ENCODE peak calls at places on chromosome 19, in ten cellular contexts. G, W, F, Y, P, R, N, U, J and V are unnamed samples.

GRCh38 chr19:57099199-57099661 is 20.6 kb upstream of the USP29 start:
- DNase-seq in R (peak; percentile 65), N (peak; percentile 51), Y (no peak), G (peak; percentile 74), P (no peak), W (peak; percentile 20), U (no peak), F (no peak), J (no peak), V (no peak)

GRCh38 chr19:31289976-31290375 is 59.3 kb downstream of the TSHZ3 start:
- DNase-seq in Y (no peak), G (no peak), U (no peak), W (no peak), J (no peak), N (no peak), F (no peak), R (no peak), P (no peak), V (no peak)

GRCh38 chr19:15098505-15098904 is 8.7 kb upstream of the SYDE1 start:
- DNase-seq in Y (no peak), W (no peak), N (no peak), R (no peak), P (no peak), F (no peak), J (no peak), U (no peak), G (no peak), V (no peak)

GRCh38 chr19:55654833-55655647 is at the start of gene U2AF2:
- DNase-seq in W (peak; percentile 98), G (peak; percentile 93), J (peak; percentile 94), F (peak; percentile 88), U (peak; percentile 91), Y (no peak), N (peak; percentile 96), R (peak; percentile 95), P (peak; percentile 76), V (peak; percentile 65)

GRCh38 chr19:57566396-57567256 is 7.0 kb upstream of the ZNF550 start:
- DNase-seq in G (peak; percentile 60), R (no peak), J (no peak), F (no peak), Y (no peak), N (peak; percentile 49), U (peak; percentile 1), P (peak; percentile 18), W (no peak), V (peak; percentile 24)

GRCh38 chr19:18500820-18501219 is 21.1 kb downstream of the ELL start:
- DNase-seq in Y (no peak), N (no peak), R (no peak), J (no peak), F (no peak), W (no peak), G (no peak), U (no peak), P (no peak), V (no peak)

GRCh38 chr19:2478324-2478755 is 2.4 kb downstream of the GADD45B start:
- DNase-seq in N (peak; percentile 85), U (no peak), R (no peak), P (no peak), G (peak; percentile 78), J (no peak), W (peak; percentile 50), F (no peak), Y (no peak), V (peak; percentile 66)

GRCh38 chr19:5952193-5953033 is 25.5 kb downstream of the RANBP3 start:
- DNase-seq in G (no peak), R (no peak), Y (no peak), F (peak; percentile 32), W (no peak), N (no peak), U (no peak), P (no peak), J (no peak), V (no peak)

GRCh38 chr19:29528946-29529645 is 3.3 kb downstream of the VSTM2B start:
- DNase-seq in P (no peak), G (peak; percentile 49), U (no peak), Y (no peak), N (no peak), F (no peak), W (no peak), J (no peak), R (peak; percentile 47), V (no peak)